ENCODE peak calls at places on chromosome 12, in four cellular contexts. E is CD4-positive, alpha-beta T cell; U is lower lobe of right lung; B is HFFc6. F is an unnamed sample.

GRCh38 chr12:43728117-43728516 is 30.5 kb downstream of the PUS7L start:
- DNase-seq in U (no peak), B (no peak), E (no peak), F (no peak)

GRCh38 chr12:92000587-92000986 is 145.1 kb downstream of the BTG1 start:
- DNase-seq in U (no peak), B (no peak), E (no peak), F (no peak)

GRCh38 chr12:124422142-124422569 is 127.3 kb downstream of the RFLNA start:
- DNase-seq in U (peak), B (no peak), E (no peak), F (no peak)

GRCh38 chr12:2640709-2641108 is 154.1 kb upstream of the FKBP4 start:
- DNase-seq in U (no peak), B (peak), E (no peak), F (peak)

GRCh38 chr12:105462841-105463240 is 132.3 kb downstream of the C12orf75 start:
- DNase-seq in U (no peak), B (peak), E (no peak), F (no peak)

GRCh38 chr12:66025477-66025876 is 105.1 kb downstream of the LLPH start:
- DNase-seq in U (no peak), E (no peak), B (no peak), F (no peak)

GRCh38 chr12:49347307-49348237 is 884 bp downstream of the DNAJC22 start:
- DNase-seq in U (peak), B (peak), E (peak), F (peak)

GRCh38 chr12:12803186-12803585 is 10.0 kb upstream of the DDX47 start:
- DNase-seq in U (peak), B (peak), E (peak), F (peak)

GRCh38 chr12:51948066-51948465 is 3.4 kb upstream of the ACVR1B start:
- DNase-seq in B (no peak), U (no peak), E (no peak), F (no peak)

GRCh38 chr12:58882796-58883195 is 37.5 kb downstream of the LRIG3 start:
- DNase-seq in B (no peak), E (no peak), U (no peak), F (no peak)

GRCh38 chr12:124531906-124532305 is 35.5 kb downstream of the NCOR2 start:
- DNase-seq in E (no peak), U (no peak), B (no peak), F (no peak)

GRCh38 chr12:98644712-98645571 is at the start of the genes APAF1 and IKBIP:
- DNase-seq in U (peak), E (peak), B (peak), F (peak)
- TF ChIP-seq CTCF in U (no peak), E (no peak), B (no peak), F (no peak)

DNA sequence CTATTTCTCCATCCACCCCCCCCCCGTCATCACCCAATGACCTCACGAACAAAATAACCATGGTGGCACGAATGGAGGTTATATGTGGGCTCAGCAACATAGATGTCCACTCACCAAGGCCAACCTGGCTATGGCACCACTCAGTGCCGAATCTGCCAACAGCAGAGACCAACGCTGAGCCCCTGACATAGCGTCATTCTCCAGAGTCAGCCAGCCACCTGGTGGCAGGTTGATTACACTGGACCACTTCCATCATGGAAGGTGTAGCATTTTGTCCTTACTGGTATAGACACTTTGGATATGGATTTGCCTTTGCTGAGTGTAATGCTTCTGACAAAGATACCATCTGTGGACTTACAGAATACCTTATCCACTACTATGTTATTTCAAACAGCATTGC is 24.2 kb upstream of the DYRK2 start:
- DNase-seq in E (no peak), B (no peak), U (no peak), F (no peak)
- TF ChIP-seq CTCF in E (no peak), B (no peak), U (no peak), F (no peak)

GRCh38 chr12:54010053-54010971 is 1.5 kb downstream of the HOXC8 start:
- DNase-seq in U (no peak), E (no peak), B (no peak), F (no peak)

GRCh38 chr12:54012631-54013398 is 4.0 kb downstream of the HOXC8 start:
- DNase-seq in E (no peak), B (no peak), U (no peak), F (no peak)

GRCh38 chr12:54011665-54012532 is 3.1 kb downstream of the HOXC8 start:
- DNase-seq in B (no peak), U (no peak), E (no peak), F (no peak)

GRCh38 chr12:54009171-54010052 is 627 bp downstream of the HOXC8 start:
- DNase-seq in U (no peak), E (no peak), B (no peak), F (peak)

DNA sequence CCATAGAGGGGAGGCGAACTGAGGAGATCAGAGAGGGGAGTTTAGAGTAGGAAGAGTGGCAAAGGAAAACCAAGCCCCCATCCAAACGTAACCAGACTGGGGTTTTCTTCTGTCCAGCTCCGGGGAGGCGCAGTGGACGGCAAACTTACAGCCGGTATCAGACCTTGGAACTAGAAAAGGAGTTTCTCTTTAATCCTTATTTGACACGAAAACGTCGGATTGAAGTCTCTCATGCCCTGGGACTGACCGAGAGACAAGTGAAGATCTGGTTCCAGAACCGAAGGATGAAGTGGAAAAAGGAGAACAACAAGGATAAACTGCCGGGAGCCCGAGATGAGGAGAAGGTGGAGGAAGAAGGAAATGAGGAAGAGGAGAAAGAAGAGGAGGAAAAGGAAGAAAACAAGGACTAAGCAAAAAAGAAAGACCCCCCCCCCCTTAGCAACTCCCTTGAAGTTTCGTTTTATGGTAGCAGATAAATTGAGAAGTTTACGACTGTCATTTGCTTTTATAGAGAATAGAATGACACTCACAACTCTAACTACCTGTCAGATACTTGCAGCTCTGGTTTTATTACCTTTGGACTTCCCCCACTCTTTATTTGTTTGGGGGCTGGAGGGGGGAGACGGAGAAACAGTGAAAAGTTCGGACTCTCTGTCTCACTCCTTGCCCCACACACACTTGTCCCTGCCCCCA is 2.3 kb downstream of the HOXC8 start:
- DNase-seq in U (no peak), B (no peak), E (no peak), F (no peak)
- TF ChIP-seq CTCF in U (no peak), B (no peak), E (no peak), F (no peak)

DNA sequence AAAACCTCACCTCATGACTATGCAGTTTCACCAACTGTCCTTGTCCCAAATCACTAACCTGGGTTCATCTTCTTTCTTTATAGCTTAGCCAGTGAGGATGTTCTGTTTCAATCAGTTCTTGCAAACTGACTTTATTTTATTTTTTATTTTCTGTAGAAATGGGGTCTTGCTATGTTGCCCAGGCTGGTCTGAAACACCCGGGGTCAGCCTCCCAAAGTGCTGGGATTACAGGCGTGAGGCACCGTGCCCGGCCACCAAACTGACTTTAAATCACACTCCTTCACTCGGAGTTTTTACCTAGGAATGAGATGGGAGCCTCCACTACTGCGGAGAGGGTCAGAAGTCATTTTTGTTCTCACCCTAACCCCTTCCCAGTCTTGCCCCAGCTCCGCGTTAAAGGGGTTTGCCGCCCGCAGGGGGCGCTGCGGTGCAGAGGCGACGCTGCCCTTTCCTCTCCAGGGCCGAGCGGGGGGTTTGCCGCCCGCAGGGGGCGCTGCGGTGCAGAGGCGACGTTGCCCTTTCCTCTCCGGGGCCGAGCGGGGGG is 7.0 kb upstream of the B4GALNT3 start:
- DNase-seq in B (no peak), U (no peak), E (peak), F (peak)
- TF ChIP-seq CTCF in B (no peak), U (no peak), E (no peak), F (no peak)

DNA sequence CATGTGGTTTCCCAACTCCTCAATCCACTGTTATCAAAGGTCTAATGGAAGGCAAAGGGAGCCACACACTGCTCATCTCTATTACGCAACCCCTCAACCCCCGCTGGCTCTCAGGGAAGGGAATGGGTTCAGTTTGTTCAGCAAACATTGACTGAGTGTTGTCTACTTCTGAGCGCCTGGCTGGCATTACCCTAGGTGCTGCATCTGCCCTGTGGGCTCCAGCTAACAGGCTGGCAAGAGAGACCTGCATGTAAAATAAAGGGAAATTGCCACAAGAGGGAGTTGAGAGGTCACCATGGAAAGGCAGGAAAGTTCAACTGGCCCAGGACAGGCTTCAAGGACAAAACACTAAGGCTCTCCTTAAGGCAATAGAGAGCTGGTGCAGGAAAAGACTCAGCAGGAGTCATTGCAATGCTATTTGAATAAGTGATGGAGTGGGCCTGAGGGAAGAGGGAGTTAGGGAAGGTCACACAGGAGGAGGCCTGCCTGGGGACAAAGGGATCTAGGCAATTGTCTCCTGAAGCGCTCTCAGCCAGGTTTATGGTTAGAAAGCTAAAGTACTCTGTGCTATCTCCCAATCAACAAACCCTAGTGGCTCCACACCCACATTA is 5.5 kb upstream of the ZNF740 start:
- DNase-seq in B (peak), U (no peak), E (no peak), F (no peak)
- TF ChIP-seq CTCF in B (peak), U (peak), E (peak), F (no peak)

GRCh38 chr12:121013715-121014114 is 2.6 kb downstream of the C12orf43 start:
- DNase-seq in B (no peak), U (no peak), E (no peak), F (no peak)
- TF ChIP-seq CTCF in B (peak), U (no peak), E (no peak), F (no peak)

DNA sequence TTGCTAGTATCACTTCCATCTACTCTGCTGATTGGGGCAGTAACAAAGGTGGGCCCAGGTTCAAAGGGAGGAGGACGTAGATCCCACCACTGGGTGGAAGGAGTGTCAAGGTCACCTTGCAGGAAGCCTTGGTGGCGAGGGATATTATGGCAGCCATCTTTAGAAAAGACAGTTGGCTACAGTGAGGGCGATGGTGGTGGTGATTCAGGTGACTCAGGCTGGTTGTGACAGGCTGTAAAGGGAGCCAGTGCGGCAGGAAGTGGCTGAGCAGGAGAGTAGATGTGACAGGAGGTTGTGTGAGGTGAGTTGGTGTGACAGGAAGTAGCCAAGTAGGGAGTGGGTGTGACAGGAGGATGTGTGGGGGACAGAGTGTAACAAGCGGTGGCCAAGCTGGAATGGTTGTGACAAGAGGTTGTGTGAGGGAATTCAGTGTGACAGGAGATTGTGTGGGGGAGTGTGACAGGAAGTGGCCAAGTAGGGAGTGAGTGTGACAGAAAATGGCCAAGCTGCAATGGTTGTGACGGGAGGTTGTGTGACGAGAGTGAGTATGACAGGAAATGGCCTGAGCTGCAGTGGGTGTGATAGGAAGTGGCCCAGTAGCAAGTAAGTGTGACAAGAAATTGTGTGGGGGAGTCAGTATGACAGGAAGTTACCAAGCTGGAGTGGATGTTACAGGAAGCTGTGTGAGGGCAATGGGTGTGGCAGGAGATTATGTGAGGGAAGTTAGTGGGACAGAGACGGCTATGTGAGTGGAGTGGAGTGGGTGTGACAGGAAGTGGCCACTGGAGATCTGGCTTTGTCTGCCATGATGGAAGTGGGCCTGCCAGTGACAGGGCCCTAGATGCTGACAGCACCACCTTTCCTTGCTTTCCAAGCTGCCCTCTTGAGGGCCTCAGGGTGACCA is 136.5 kb upstream of the MYL2 start:
- DNase-seq in U (no peak), E (no peak), B (no peak), F (peak)
- TF ChIP-seq CTCF in U (no peak), E (no peak), B (no peak), F (no peak)

GRCh38 chr12:15789215-15790171 is at the start of gene EPS8:
- DNase-seq in U (peak), E (peak), B (peak), F (peak)
- TF ChIP-seq CTCF in U (no peak), E (no peak), B (peak), F (no peak)

DNA sequence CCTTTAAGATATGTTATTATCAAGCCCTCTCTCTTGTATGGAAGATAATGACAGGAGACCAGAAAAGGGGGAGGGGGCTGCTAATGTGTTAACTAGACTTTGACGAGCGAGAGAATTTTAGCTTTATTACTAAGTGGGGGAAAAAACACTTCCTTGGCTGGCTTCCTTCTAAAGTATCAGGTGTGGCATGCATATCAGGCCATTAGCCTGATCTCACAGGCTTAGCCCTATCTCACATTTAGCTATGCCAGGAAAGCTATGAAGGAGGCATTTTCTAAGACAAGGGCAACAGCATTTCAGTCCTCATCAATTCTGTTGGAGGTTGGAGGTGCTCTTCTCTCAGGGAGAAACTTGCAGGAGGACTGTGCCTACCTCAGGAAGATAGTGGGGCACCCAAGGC is 9.9 kb downstream of the SSPN start:
- DNase-seq in B (no peak), U (no peak), E (no peak), F (no peak)
- TF ChIP-seq CTCF in B (no peak), U (no peak), E (no peak), F (no peak)

DNA sequence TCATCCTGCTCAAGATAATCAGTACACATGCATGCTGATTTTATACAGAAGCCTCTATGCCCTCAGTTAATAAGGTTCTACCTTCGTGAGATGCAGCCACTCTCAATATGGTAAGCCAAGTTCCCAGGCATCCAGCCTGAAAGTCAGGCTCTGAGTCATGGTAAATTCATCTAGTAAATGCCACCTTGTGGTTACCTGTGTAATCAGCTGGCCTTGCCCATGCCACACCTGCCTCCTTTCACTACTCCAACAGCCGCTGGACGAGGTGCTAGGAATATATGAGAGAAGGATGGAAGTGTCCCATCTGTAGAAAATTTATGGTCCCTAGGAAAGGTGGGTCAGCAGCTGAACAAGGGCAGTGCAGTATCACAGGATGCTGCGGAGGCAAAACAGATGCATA is 207.3 kb downstream of the SSPN start:
- DNase-seq in B (no peak), E (no peak), U (no peak), F (peak)
- TF ChIP-seq CTCF in B (no peak), E (no peak), U (no peak), F (no peak)